ENCODE peak calls at places on chromosomes 3 and 15, in four cellular contexts. U, Z, V and I are unnamed samples.
A peak's percentile ranks its signal among the peaks of the same experiment; 100 is the strongest.

GRCh38 chr15:89150762-89151305 is 62.6 kb downstream of the ABHD2 start:
- DNase-seq in U (no peak), V (no peak), Z (no peak), I (no peak)

GRCh38 chr3:146177072-146177936 is 16.3 kb upstream of the PLOD2 start:
- DNase-seq in Z (no peak), V (no peak), U (no peak), I (no peak)

GRCh38 chr15:59329570-59330350 is 42.9 kb downstream of the MYO1E start:
- DNase-seq in U (no peak), V (peak; percentile 86), Z (no peak), I (peak; percentile 91)

GRCh38 chr3:111829023-111829422 is 30.0 kb upstream of the PHLDB2 start:
- DNase-seq in V (no peak), Z (no peak), U (no peak), I (no peak)

GRCh38 chr3:15347104-15347736 is 14.8 kb upstream of the SH3BP5 start:
- DNase-seq in Z (no peak), V (no peak), U (no peak), I (no peak)

GRCh38 chr15:55791576-55792400 is 48.8 kb upstream of the PRTG start:
- DNase-seq in V (peak; percentile 49), Z (no peak), U (no peak), I (peak; percentile 30)

GRCh38 chr3:73765878-73766564 is 141.3 kb upstream of the PDZRN3 start:
- DNase-seq in V (no peak), U (no peak), Z (no peak), I (no peak)

GRCh38 chr15:65412556-65412955 is 10.2 kb downstream of the IGDCC4 start:
- DNase-seq in U (no peak), V (no peak), Z (no peak), I (no peak)

GRCh38 chr3:16338999-16339398 is 74.0 kb downstream of the OXNAD1 start:
- DNase-seq in Z (no peak), V (peak; percentile 97), U (no peak), I (peak; percentile 93)

GRCh38 chr15:62896969-62897486 is 145.5 kb upstream of the TPM1 start:
- DNase-seq in Z (no peak), V (peak; percentile 99), U (peak; percentile 95), I (peak; percentile 100)

GRCh38 chr3:48268381-48268935 is 27.6 kb downstream of the ZNF589 start:
- DNase-seq in V (no peak), U (no peak), Z (peak; percentile 46), I (no peak)

GRCh38 chr3:89303721-89304120 is 196.3 kb downstream of the EPHA3 start:
- DNase-seq in Z (no peak), U (no peak), V (peak; percentile 44), I (no peak)

GRCh38 chr3:28109829-28110228 is 131.6 kb upstream of the CMC1 start:
- DNase-seq in U (no peak), V (peak; percentile 0), Z (no peak), I (peak; percentile 37)

GRCh38 chr3:56557815-56558170 is 818 bp downstream of the CCDC66 start:
- DNase-seq in Z (no peak), V (no peak), U (no peak), I (no peak)

GRCh38 chr15:49723981-49724380 is 103.1 kb downstream of the DTWD1 start:
- DNase-seq in Z (no peak), U (no peak), V (no peak), I (no peak)

GRCh38 chr3:124158174-124158812 is 166.4 kb upstream of the ROPN1 start:
- DNase-seq in Z (no peak), U (no peak), V (no peak), I (no peak)

GRCh38 chr3:166270428-166270827 is 433.2 kb upstream of the BCHE start:
- DNase-seq in U (no peak), V (peak; percentile 37), Z (no peak), I (no peak)

GRCh38 chr15:65416845-65417416 is 5.8 kb downstream of the IGDCC4 start:
- DNase-seq in U (no peak), V (peak; percentile 33), Z (no peak), I (no peak)

GRCh38 chr15:81111018-81111417 is 23.1 kb upstream of the CFAP161 start:
- DNase-seq in U (no peak), V (no peak), Z (no peak), I (no peak)

GRCh38 chr3:183188895-183189462 is 26.4 kb upstream of the LAMP3 start:
- DNase-seq in V (no peak), Z (no peak), U (no peak), I (peak; percentile 25)

GRCh38 chr15:33963831-33964664 is 4.2 kb upstream of the CHRM5 start:
- DNase-seq in U (no peak), Z (no peak), V (peak; percentile 37), I (no peak)

GRCh38 chr3:20878676-20879075 is 692.7 kb upstream of the SGO1 start:
- DNase-seq in V (no peak), U (no peak), Z (no peak), I (no peak)

GRCh38 chr15:78840661-78841060 is 29.4 kb upstream of the ADAMTS7 start:
- DNase-seq in V (no peak), Z (no peak), U (peak; percentile 76), I (peak; percentile 47)

GRCh38 chr3:144289057-144289456 is 317.4 kb downstream of the DIPK2A start:
- DNase-seq in V (no peak), U (no peak), Z (no peak), I (no peak)

GRCh38 chr3:52146811-52147210 is 7.4 kb downstream of the POC1A start:
- DNase-seq in Z (no peak), U (no peak), V (no peak), I (no peak)

GRCh38 chr15:75024102-75024636 is 779 bp downstream of the PPCDC start:
- DNase-seq in Z (no peak), U (no peak), V (peak; percentile 22), I (no peak)

GRCh38 chr15:83654379-83655236 is 685 bp downstream of the ADAMTSL3 start:
- DNase-seq in U (peak; percentile 78), V (no peak), Z (no peak), I (no peak)

GRCh38 chr3:169968224-169968623 is 1.6 kb downstream of the SEC62 start:
- DNase-seq in V (no peak), Z (no peak), U (no peak), I (no peak)
- H3K36me3 ChIP-seq in V (peaks cover 3% of the 10 kb centered on the region), Z (no peaks in the 10 kb centered on the region), U (peaks cover 5% of the 10 kb centered on the region), I (no peaks in the 10 kb centered on the region)

DNA sequence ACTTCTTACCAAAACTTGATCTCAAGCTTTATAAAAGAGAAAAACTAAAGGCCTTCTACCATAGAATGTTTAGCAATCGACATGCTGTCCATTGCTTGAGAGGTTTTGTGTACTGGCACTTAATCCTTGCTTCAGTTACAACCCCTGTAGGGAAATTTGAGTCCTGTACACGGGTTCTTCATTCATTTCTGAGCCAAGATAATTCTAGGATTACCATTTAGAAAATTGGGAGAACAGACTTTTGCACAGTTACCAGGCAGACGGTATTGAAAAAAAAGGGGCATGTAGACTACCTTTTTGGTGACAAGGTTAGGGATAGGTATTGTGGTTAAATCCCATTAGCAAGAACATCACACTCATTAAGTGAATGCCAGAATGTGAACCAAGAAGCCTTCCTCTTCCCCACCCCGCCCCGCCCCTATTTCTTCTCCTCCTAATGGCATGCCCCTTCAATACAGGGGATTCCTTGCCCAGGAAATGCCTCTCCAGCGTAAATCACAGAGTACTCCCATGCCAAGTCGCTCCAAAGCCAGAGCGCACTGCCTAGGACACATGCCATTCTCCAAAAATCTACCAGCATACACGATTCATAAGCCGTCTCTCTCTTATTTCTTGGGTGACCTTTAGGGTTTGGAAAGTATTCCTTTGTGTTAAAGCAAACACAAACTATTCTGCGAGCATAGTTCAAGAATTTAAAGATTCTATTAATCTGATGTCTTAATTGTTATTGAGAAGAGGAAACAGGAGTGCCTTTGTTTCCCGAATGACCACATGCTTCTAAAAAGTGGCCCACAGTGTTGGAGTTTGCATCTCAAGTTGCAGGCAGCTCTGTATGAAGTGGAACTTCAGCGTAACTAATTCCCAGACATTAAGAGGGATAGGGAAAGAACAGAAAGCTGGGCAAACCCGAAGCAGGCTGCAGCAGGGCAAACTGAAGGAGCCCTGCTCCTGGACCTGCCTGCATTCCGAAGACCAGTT is 164.0 kb upstream of the NR2F2 start:
- DNase-seq in U (no peak), V (no peak), Z (no peak), I (no peak)
- H3K4me3 ChIP-seq in U (no peak overlapping the region), V (no peak overlapping the region), Z (no peak overlapping the region), I (no peak overlapping the region)

DNA sequence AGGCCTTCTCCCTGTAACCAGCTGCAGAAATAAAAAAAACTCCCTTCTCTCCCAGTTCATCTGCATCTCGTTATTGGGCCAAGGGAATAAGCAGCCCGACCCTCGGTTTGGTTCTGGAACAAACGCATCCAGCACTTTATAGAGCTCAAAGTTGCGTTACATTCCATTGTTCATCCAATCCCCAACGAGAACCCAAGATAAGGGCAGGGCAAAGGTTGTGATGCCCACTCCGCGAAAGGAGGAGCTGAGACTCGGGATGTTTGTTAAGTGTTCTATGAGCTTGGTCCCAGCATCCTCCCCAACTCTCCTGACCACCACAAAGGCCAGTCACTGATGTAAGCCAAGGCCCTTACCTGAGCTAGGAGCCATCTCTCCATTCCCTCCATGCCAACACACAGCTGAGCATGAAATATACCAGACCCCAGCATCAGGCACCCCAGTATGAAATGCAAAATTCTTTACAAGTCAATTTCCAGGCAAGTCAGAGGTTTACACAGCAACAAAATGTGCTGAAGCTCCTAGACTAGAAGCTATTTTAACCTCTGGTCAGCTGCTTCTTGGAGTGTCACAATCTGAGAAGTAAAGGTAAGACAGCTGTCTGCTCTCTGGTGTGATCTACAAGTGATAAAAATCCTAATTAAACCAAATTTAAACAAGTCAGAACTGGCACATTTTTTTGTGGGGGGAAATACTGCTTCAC is 17.9 kb downstream of the CCDC12 start:
- DNase-seq in Z (no peak), U (peak; percentile 47), V (no peak), I (no peak)
- H3K36me3 ChIP-seq in Z (no peaks in the 10 kb centered on the region), U (no peaks in the 10 kb centered on the region), V (peaks cover 1% of the 10 kb centered on the region), I (no peaks in the 10 kb centered on the region)

DNA sequence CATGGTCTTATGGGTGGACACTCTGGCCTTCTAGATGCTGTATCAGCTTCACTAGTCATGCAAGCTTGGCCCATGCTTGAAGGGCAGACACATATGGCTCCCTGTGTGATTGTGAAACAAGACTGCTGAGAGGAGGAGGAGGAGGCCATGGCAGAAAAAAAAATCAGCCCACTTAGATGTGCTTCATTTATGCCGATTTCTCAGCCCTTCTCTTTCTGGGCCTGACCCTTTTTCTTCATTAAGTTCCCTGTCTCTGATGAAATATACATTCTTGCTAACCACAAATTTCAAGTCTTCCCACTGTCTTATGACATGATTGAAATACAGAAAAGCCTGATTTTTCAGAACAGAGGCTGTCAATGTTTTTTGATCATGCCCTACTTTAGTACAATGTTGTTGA is 213.0 kb upstream of the FEZF2 start:
- DNase-seq in Z (no peak), U (no peak), V (peak; percentile 46), I (peak; percentile 40)
- H3K4me3 ChIP-seq in Z (no peak overlapping the region), U (no peak overlapping the region), V (no peak overlapping the region), I (no peak overlapping the region)

DNA sequence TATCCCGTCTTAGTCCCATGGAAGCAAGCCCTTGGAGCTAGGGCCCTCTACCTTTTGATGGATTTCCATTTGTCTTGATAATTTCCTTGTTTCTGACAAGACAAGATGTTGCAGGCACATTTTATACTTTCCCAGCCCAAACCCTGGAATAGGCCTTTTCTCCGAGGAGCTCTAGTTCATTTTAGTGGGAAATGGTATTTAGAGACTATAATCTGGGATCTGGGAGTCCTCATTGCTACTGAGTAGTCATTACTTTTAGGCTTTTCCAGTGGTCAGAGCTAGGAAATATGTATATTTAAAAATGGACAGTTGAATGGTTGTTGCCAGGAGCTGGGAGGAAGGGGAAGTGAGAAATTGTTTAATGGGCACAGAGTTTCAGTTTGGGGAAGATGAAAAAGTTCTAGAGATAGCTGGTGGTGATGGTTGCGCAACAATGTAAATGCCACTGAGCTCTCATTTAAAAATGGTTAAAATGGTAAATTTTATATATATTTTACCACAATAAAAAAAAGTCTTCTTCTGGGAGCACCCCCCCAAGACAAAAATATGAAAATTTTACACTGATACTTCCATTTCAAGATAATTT is 31.6 kb downstream of the MLH1 start:
- DNase-seq in V (no peak), U (no peak), Z (no peak), I (no peak)
- H3K36me3 ChIP-seq in V (peaks cover 50% of the 10 kb centered on the region), U (peaks cover 80% of the 10 kb centered on the region), Z (peaks cover 23% of the 10 kb centered on the region), I (peaks cover 51% of the 10 kb centered on the region)

GRCh38 chr3:142445816-142446254 is 2.0 kb downstream of the XRN1 start:
- DNase-seq in Z (no peak), V (peak; percentile 53), U (no peak), I (peak; percentile 33)
- H3K4me3 ChIP-seq in Z (peak overlapping the region; percentile 93), V (no peak overlapping the region), U (peak overlapping the region; percentile 82), I (peak overlapping the region; percentile 100)